ENCODE peak calls at places on chromosome 17, in four cellular contexts. S, P, T and Q are unnamed samples.
A peak's percentile ranks its signal among the peaks of the same experiment; 100 is the strongest.

GRCh38 chr17:17750881-17751280 is 69.6 kb downstream of the RAI1 start:
- DNase-seq in P (no peak), T (no peak), S (no peak), Q (peak; percentile 42)

GRCh38 chr17:81711814-81712467 is at the start of gene SLC25A10:
- DNase-seq in P (peak; percentile 78), S (peak; percentile 61), T (peak; percentile 84), Q (peak; percentile 67)

GRCh38 chr17:68355093-68355492 is 63.8 kb downstream of the ARSG start:
- DNase-seq in P (no peak), S (no peak), T (no peak), Q (no peak)

GRCh38 chr17:63125987-63126386 is 160.0 kb downstream of the TANC2 start:
- DNase-seq in P (no peak), S (no peak), T (no peak), Q (no peak)

GRCh38 chr17:38460716-38461650 is 32.7 kb downstream of the ARHGAP23 start:
- DNase-seq in T (no peak), P (no peak), S (no peak), Q (no peak)

GRCh38 chr17:63035271-63035670 is 69.2 kb downstream of the TANC2 start:
- DNase-seq in P (no peak), S (no peak), T (no peak), Q (no peak)

GRCh38 chr17:28970879-28971278 is 19.6 kb upstream of the PHF12 start:
- DNase-seq in T (no peak), S (no peak), P (no peak), Q (no peak)

GRCh38 chr17:50079334-50080095 is 15.6 kb upstream of the PDK2 start:
- DNase-seq in P (peak; percentile 86), T (no peak), S (no peak), Q (peak; percentile 31)

GRCh38 chr17:79933863-79934652 is 94.8 kb upstream of the CBX4 start:
- DNase-seq in S (no peak), T (no peak), P (no peak), Q (no peak)

GRCh38 chr17:82694647-82695046 is 3.9 kb downstream of the RAB40B start:
- DNase-seq in T (no peak), P (no peak), S (no peak), Q (no peak)

GRCh38 chr17:2724783-2725164 is 13.2 kb upstream of the CLUH start:
- DNase-seq in T (no peak), P (peak; percentile 85), S (no peak), Q (no peak)

GRCh38 chr17:61869138-61869537 is 5.8 kb upstream of the BRIP1 start:
- DNase-seq in S (no peak), P (no peak), T (no peak), Q (no peak)

GRCh38 chr17:79146562-79146961 is 71.9 kb downstream of the ENGASE start:
- DNase-seq in S (no peak), P (no peak), T (no peak), Q (no peak)

GRCh38 chr17:31609331-31609730 is 217.9 kb downstream of the RAB11FIP4 start:
- DNase-seq in T (no peak), S (no peak), P (no peak), Q (no peak)

GRCh38 chr17:74892974-74893911 is at the start of gene FADS6:
- DNase-seq in T (no peak), S (no peak), P (no peak), Q (no peak)

GRCh38 chr17:76353599-76354316 is at the start of gene PRPSAP1:
- DNase-seq in T (peak; percentile 90), S (peak; percentile 58), P (peak; percentile 95), Q (peak; percentile 68)

GRCh38 chr17:54626146-54626703 is 274.4 kb upstream of the TOM1L1 start:
- DNase-seq in S (no peak), P (peak; percentile 76), T (no peak), Q (no peak)

GRCh38 chr17:28057731-28058246 is 15.3 kb downstream of the NLK start:
- DNase-seq in P (no peak), T (peak; percentile 26), S (no peak), Q (no peak)

GRCh38 chr17:3558603-3559269 is 1.1 kb upstream of the TRPV3 start:
- DNase-seq in P (peak; percentile 55), T (peak; percentile 86), S (peak; percentile 30), Q (peak; percentile 10)

GRCh38 chr17:76700627-76701470 is 9.9 kb downstream of the MXRA7 start:
- DNase-seq in P (no peak), S (no peak), T (peak; percentile 73), Q (peak; percentile 27)

GRCh38 chr17:17448076-17448475 is 28.7 kb upstream of the MED9 start:
- DNase-seq in P (no peak), S (no peak), T (no peak), Q (no peak)

GRCh38 chr17:17900615-17901520 is 64.1 kb upstream of the SREBF1 start:
- DNase-seq in P (no peak), T (peak; percentile 80), S (no peak), Q (no peak)

GRCh38 chr17:40303009-40303657 is 5.8 kb upstream of the RARA start:
- DNase-seq in T (peak; percentile 54), S (no peak), P (no peak), Q (peak; percentile 71)